ENCODE peak calls at places on chromosome 10, in eight cellular contexts. B is A549, W is PC-3, P is trophoblast cell, Q is heart right ventricle, V is Peyer's patch, T is colonic mucosa, G is mammary epithelial cell. F is an unnamed sample. For H3K4me1, the result is how much of the 10 kb centered on the place peaks cover.

GRCh38 chr10:97916586-97916985 is 66.9 kb downstream of the GOLGA7B start:
- DNase-seq in B (no peak), V (no peak), G (no peak), P (no peak), T (no peak), Q (no peak), W (no peak), F (peak)

GRCh38 chr10:110056822-110057221 is 49.0 kb downstream of the ADD3 start:
- DNase-seq in P (no peak), Q (no peak), T (no peak), G (no peak), B (no peak), W (no peak), V (no peak), F (no peak)

GRCh38 chr10:55287346-55287745 is 486.3 kb upstream of the PCDH15 start:
- DNase-seq in B (no peak), V (no peak), W (peak), P (no peak), G (no peak), T (no peak), Q (no peak), F (no peak)

GRCh38 chr10:480928-481551 is 208.4 kb downstream of the DIP2C start:
- DNase-seq in G (no peak), T (peak), Q (no peak), V (peak), P (no peak), W (no peak), B (no peak), F (no peak)

GRCh38 chr10:19974554-19974953 is 158.3 kb downstream of the PLXDC2 start:
- DNase-seq in W (no peak), B (no peak), P (no peak), T (no peak), V (no peak), G (no peak), Q (no peak), F (no peak)

GRCh38 chr10:24196426-24197039 is 12.4 kb upstream of the KIAA1217 start:
- DNase-seq in G (peak), P (peak), W (peak), Q (peak), V (peak), B (peak), T (peak), F (peak)

GRCh38 chr10:132762267-132762666 is 23.7 kb downstream of the NKX6-2 start:
- DNase-seq in V (no peak), G (no peak), P (no peak), W (no peak), B (no peak), Q (no peak), T (no peak), F (no peak)

GRCh38 chr10:122172311-122173008 is 98.6 kb upstream of the BTBD16 start:
- DNase-seq in G (no peak), V (no peak), T (no peak), Q (no peak), W (no peak), B (no peak), P (no peak), F (no peak)

GRCh38 chr10:27104919-27105318 is 4.6 kb upstream of the ANKRD26 start:
- DNase-seq in W (no peak), P (no peak), T (no peak), V (no peak), Q (no peak), B (no peak), G (no peak), F (no peak)

DNA sequence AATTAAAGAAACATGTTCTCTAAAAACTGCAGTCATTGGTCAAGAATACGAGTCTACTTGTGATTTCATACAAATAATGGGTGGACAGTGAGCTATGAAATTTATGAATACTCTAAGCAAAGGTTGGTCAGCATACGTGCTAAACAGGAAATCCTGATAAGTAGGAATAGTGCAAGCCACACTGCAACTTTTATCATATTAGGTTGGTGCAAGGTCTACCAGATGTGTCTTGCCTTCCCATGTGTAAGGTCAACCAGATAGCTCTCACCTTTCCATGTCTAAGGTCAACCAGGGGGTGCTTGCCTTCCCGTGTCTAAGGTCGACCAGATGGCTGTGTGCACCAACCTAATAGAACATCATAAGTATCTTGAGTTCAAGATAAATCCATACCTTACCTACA is 2.0 kb upstream of the ITGB1 start:
- DNase-seq in B (peak), T (no peak), Q (no peak), V (no peak), P (no peak), G (peak), W (peak), F (no peak)
- H3K4me3 ChIP-seq in B (peak), T (peak), Q (peak), V (peak), P (no peak), G (no peak), W (peak), F (no peak)

GRCh38 chr10:76971565-76972170 is 665.9 kb downstream of the KCNMA1 start:
- DNase-seq in Q (no peak), T (no peak), B (no peak), P (no peak), G (no peak), V (no peak), W (no peak), F (no peak)
- H3K27ac ChIP-seq in Q (no peak), T (no peak), B (no peak), P (no peak), G (no peak), V (no peak), W (no peak), F (no peak)

DNA sequence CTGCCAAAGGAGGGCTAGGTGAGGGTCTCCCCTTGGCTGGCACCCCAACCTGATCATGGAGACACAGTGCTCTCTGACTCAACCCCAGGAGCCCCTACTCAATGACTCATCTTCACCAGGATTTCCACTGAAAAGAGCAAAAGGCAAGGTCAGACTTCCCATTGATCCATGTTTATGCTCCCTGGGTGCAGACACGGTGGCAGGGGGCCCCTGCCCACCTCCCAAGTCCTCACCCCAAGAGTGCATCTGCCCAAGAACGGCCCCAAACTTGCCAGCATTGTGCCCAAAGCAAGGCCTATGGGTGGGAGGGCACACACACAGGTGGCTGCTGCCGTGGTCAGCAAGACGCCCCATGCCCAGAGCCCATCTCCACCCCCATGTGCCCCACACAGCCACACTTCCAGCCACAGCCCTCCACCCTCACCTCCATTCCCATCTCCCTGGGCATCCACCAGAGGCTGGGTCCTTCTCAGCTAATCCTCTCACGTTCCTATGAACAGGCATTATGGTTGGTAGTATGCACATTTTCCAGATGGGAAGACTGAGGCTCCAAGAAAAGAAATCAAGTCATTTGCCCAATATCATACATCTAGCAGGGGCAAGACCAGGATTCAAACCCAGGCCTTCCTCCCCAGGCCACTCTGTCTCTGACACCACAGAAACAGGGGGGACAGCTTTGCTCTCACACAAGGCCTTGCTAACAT is 31.3 kb downstream of the FAM53B start:
- DNase-seq in B (no peak), T (no peak), Q (no peak), G (no peak), V (no peak), P (no peak), W (no peak), F (no peak)
- H3K4me1 ChIP-seq in B (under half), T (under half), Q (under half), G (under half), V (under half), P (under half), W (under half), F (half or more)

GRCh38 chr10:45000764-45001381 is at the start of gene ZNF22:
- DNase-seq in V (peak), P (peak), G (peak), T (peak), Q (peak), B (peak), W (peak), F (peak)
- H3K4me3 ChIP-seq in V (peak), P (peak), G (peak), T (peak), Q (peak), B (peak), W (peak), F (peak)

GRCh38 chr10:43774234-43774769 is 125.6 kb upstream of the ZNF32 start:
- DNase-seq in W (no peak), V (no peak), T (no peak), G (no peak), Q (no peak), P (no peak), B (no peak), F (no peak)
- H3K27ac ChIP-seq in W (no peak), V (no peak), T (no peak), G (no peak), Q (no peak), P (no peak), B (no peak), F (no peak)